ENCODE peak calls at places on chromosome 12, in four cellular contexts. T, Q, X and E are unnamed samples.

GRCh38 chr12:10779103-10779502 is 23.3 kb downstream of the TAS2R7 start:
- DNase-seq in T (no peak), X (no peak), Q (no peak), E (no peak)

GRCh38 chr12:113955109-113955970 is 10.8 kb downstream of the RBM19 start:
- DNase-seq in X (no peak), T (no peak), Q (peak), E (no peak)

GRCh38 chr12:116040412-116040811 is 237.1 kb downstream of the MED13L start:
- DNase-seq in Q (no peak), T (peak), X (no peak), E (no peak)

GRCh38 chr12:10140001-10140400 is 10.0 kb upstream of the CLEC7A start:
- DNase-seq in Q (peak), T (peak), X (no peak), E (no peak)

GRCh38 chr12:28033538-28033915 is 61.0 kb upstream of the PTHLH start:
- DNase-seq in Q (no peak), T (peak), X (no peak), E (no peak)

GRCh38 chr12:49507139-49507538 is 31.7 kb upstream of the KCNH3 start:
- DNase-seq in Q (peak), T (peak), X (no peak), E (no peak)

GRCh38 chr12:32647275-32647674 is 31.8 kb upstream of the DNM1L start:
- DNase-seq in T (no peak), X (no peak), Q (no peak), E (no peak)

GRCh38 chr12:130529781-130530180 is 186.3 kb downstream of the RIMBP2 start:
- DNase-seq in X (no peak), Q (no peak), T (no peak), E (no peak)

GRCh38 chr12:4918950-4919660 is 9.4 kb downstream of the KCNA1 start:
- DNase-seq in Q (no peak), T (peak), X (no peak), E (peak)

GRCh38 chr12:57181561-57182155 is 34.2 kb upstream of the LRP1-AS start:
- DNase-seq in X (no peak), T (peak), Q (no peak), E (no peak)

GRCh38 chr12:58745348-58746125 is 174.8 kb downstream of the LRIG3 start:
- DNase-seq in T (no peak), Q (no peak), X (no peak), E (no peak)

GRCh38 chr12:26345471-26346003 is 150.2 kb downstream of the SSPN start:
- DNase-seq in T (peak), X (no peak), Q (no peak), E (no peak)

GRCh38 chr12:126798449-126798848 is 1468.5 kb upstream of the TMEM132C start:
- DNase-seq in T (no peak), Q (no peak), X (no peak), E (no peak)

GRCh38 chr12:131507094-131507493 is 203.8 kb upstream of the SFSWAP start:
- DNase-seq in X (no peak), T (no peak), Q (no peak), E (no peak)

GRCh38 chr12:132285991-132286681 is 43.3 kb downstream of the GALNT9 start:
- DNase-seq in T (peak), Q (no peak), X (peak), E (peak)

GRCh38 chr12:52768479-52769200 is 8.5 kb downstream of the KRT76 start:
- DNase-seq in T (no peak), Q (no peak), X (no peak), E (no peak)

GRCh38 chr12:41441180-41441579 is 253.1 kb downstream of the PDZRN4 start:
- DNase-seq in X (no peak), T (no peak), Q (no peak), E (no peak)

GRCh38 chr12:124434364-124434763 is 133.0 kb downstream of the NCOR2 start:
- DNase-seq in X (no peak), Q (no peak), T (no peak), E (no peak)

GRCh38 chr12:113103756-113104450 is 31.7 kb downstream of the RASAL1 start:
- DNase-seq in X (no peak), Q (no peak), T (no peak), E (no peak)

GRCh38 chr12:6367065-6367968 is 8.0 kb downstream of the SCNN1A start:
- DNase-seq in T (no peak), X (no peak), Q (no peak), E (no peak)
- H3K27ac ChIP-seq in T (no peak), X (no peak), Q (peak), E (peak)

GRCh38 chr12:90695415-90695814 is 259.6 kb downstream of the CCER1 start:
- DNase-seq in T (no peak), X (no peak), Q (no peak), E (no peak)
- TF ChIP-seq CTCF in T (peak), X (no peak), Q (no peak), E (no peak)

DNA sequence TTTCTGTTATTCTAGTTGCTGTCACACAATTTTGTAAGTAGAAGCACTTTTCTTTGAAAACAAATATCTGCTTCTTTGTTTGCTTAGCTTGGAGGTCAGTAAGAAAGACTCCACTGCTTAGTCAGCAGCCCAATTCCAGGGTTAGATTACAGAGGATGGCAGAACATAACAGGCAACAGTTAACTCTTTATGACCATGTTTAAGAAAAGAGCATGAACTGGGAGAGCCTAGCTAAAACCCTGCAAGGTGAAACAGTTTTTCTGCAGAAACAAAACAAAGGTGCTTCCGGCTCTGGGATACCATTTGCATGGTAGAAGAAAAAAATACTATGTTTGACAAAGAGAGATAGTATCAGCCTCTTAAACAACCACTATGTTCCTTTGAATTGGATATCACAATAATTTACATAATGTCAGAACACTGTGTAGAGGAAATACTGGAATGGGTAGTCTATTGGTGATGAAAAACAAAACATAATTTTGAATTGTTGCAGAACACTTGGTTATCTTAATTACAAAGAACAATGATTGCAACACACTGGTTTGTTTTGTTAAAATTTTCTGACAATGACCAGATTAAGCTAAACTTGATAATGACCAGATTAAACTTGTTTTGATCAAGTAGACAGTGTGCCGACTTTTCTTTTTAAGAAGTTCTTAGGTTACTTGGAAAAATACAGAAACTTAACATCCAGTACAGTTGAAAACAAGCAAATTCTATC is 22.4 kb upstream of the PPM1H start:
- DNase-seq in X (no peak), T (no peak), Q (no peak), E (no peak)
- H3K27ac ChIP-seq in X (no peak), T (no peak), Q (no peak), E (no peak)

GRCh38 chr12:2294651-2295475 is 242.1 kb downstream of the CACNA1C start:
- DNase-seq in X (peak), Q (no peak), T (peak), E (no peak)

GRCh38 chr12:2297658-2298057 is 244.9 kb downstream of the CACNA1C start:
- DNase-seq in T (no peak), Q (no peak), X (no peak), E (no peak)

GRCh38 chr12:2295941-2296461 is 243.2 kb downstream of the CACNA1C start:
- DNase-seq in X (no peak), T (peak), Q (no peak), E (no peak)

GRCh38 chr12:2298556-2299195 is 245.9 kb downstream of the CACNA1C start:
- DNase-seq in X (no peak), Q (no peak), T (no peak), E (no peak)

DNA sequence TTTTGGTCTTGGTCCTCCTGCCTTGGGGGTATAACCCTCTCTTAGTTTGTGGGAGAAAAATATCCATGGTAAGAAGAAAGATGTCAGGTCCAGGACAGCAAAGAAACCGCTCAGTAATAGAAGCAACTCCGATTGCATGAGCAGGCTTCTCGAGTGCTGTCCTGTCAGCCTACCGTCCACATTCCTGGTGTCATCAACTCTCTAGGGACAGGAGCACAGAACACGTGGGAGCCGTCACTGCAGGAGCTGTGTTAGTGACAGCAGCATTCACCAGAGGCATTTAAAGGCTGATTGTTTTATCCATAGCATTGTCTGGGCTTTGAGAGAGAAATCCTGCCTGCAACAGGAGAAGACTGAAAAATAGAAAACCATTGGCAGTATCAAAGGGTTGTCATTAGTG is 244.2 kb downstream of the CACNA1C start:
- DNase-seq in T (no peak), Q (no peak), X (no peak), E (no peak)
- TF ChIP-seq CTCF in T (no peak), Q (no peak), X (no peak), E (no peak)